ENCODE peak calls at places on chromosomes 5 and 9, in seven cellular contexts. P is NB4, R is A549, O is AG09309, C is fibroblast of the aortic adventitia, A is pancreas, Q is left ventricle myocardium inferior. E is an unnamed sample.
A peak's percentile ranks its signal among the peaks of the same experiment; 100 is the strongest.

GRCh38 chr9:4904322-4905134 is 80.5 kb upstream of the JAK2 start:
- DNase-seq in Q (no peak), C (peak; percentile 84), P (peak; percentile 31), A (no peak), R (peak; percentile 61), O (peak; percentile 89), E (peak; percentile 80)

GRCh38 chr5:119207105-119207504 is 136.2 kb downstream of the DMXL1 start:
- DNase-seq in O (no peak), A (no peak), C (no peak), R (no peak), P (no peak), Q (no peak), E (no peak)

GRCh38 chr9:90641090-90641489 is 1.5 kb downstream of the DIRAS2 start:
- DNase-seq in O (no peak), R (no peak), A (no peak), Q (no peak), P (no peak), C (no peak), E (no peak)

GRCh38 chr5:177997846-177998245 is 1.8 kb upstream of the PROP1 start:
- DNase-seq in P (no peak), R (no peak), O (no peak), A (no peak), Q (no peak), C (no peak), E (no peak)

GRCh38 chr9:133106511-133107244 is 14.4 kb downstream of the RALGDS start:
- DNase-seq in O (no peak), Q (peak; percentile 12), A (no peak), R (no peak), C (no peak), P (no peak), E (no peak)

GRCh38 chr9:91777437-91777836 is 172.6 kb downstream of the ROR2 start:
- DNase-seq in O (peak; percentile 61), A (no peak), C (peak; percentile 87), P (no peak), R (no peak), Q (no peak), E (peak; percentile 37)

GRCh38 chr9:135461936-135462335 is 17.6 kb upstream of the PPP1R26 start:
- DNase-seq in C (no peak), Q (no peak), R (no peak), P (no peak), O (no peak), A (no peak), E (no peak)

GRCh38 chr5:64165160-64165499 is 513 bp upstream of the RNF180 start:
- DNase-seq in A (peak; percentile 7), R (no peak), Q (no peak), O (no peak), P (no peak), C (no peak), E (no peak)

GRCh38 chr5:30401479-30402058 is 791.9 kb upstream of the CDH6 start:
- DNase-seq in P (peak; percentile 52), A (peak; percentile 17), C (peak; percentile 57), R (peak; percentile 38), O (no peak), Q (no peak), E (no peak)

GRCh38 chr9:128027166-128027539 is 40.0 kb downstream of the NAIF1 start:
- DNase-seq in Q (no peak), A (no peak), R (no peak), C (peak; percentile 20), P (peak; percentile 52), O (no peak), E (no peak)

GRCh38 chr5:120442694-120443093 is 21.4 kb upstream of the PRR16 start:
- DNase-seq in Q (no peak), P (no peak), C (no peak), A (no peak), O (no peak), R (no peak), E (no peak)

GRCh38 chr5:123916331-123917121 is 404.5 kb downstream of the CSNK1G3 start:
- DNase-seq in Q (no peak), O (peak; percentile 83), P (no peak), R (no peak), A (no peak), C (peak; percentile 30), E (peak; percentile 95)

GRCh38 chr5:82277613-82277986 is 554 bp downstream of the RPS23 start:
- DNase-seq in P (no peak), O (no peak), A (no peak), Q (no peak), C (peak; percentile 16), R (no peak), E (no peak)

GRCh38 chr5:96809898-96810297 is 2.2 kb upstream of the ERAP1 start:
- DNase-seq in R (no peak), Q (no peak), C (no peak), A (no peak), O (no peak), P (no peak), E (no peak)

GRCh38 chr9:133207021-133207531 is 2.0 kb downstream of the OBP2B start:
- DNase-seq in P (no peak), Q (no peak), A (no peak), O (no peak), C (no peak), R (no peak), E (no peak)

GRCh38 chr5:159891371-159891770 is 24.9 kb upstream of the ADRA1B start:
- DNase-seq in R (no peak), P (no peak), C (no peak), Q (no peak), A (no peak), O (no peak), E (no peak)

GRCh38 chr9:120894404-120895226 is 17.6 kb upstream of the PHF19 start:
- DNase-seq in A (peak; percentile 32), O (no peak), P (no peak), R (no peak), C (peak; percentile 39), Q (peak; percentile 61), E (no peak)

GRCh38 chr5:132742626-132743025 is 4.6 kb upstream of the CCNI2 start:
- DNase-seq in P (no peak), O (no peak), Q (no peak), R (no peak), C (no peak), A (no peak), E (no peak)

GRCh38 chr9:38689678-38690077 is 30.3 kb downstream of the FAM240B start:
- DNase-seq in O (no peak), C (peak; percentile 28), A (no peak), R (peak; percentile 75), Q (no peak), P (no peak), E (no peak)

GRCh38 chr9:133147412-133148271 is 16.1 kb downstream of the GBGT1 start:
- DNase-seq in C (peak; percentile 47), R (peak; percentile 74), O (no peak), Q (peak; percentile 78), P (peak; percentile 68), A (peak; percentile 86), E (no peak)

DNA sequence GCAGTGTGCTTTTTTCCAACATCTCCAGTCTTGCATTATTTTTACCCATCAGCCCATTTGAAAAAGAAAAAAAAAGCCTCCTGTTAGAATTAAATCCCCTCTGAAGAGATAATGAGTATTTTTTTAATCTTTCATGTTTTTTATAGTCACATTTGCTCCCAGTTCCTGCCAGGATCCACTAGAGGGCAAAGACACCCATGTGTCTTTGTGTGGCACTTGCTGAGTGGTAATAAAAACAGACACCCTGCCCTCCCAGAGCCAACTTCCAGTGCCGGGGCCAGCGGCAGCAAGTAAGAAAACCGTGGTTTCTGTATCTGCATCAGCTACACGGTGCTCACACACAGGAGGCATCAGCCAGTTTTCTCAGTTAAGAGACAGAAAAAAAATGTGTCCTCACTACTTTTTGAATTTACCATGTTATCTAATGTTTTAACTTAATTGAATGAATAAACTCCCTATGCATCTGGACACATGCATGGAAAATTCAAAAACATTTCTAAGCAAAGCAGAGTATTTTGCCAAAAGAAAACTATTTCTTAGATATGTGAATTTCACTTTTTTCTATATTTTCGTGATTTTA is 70.2 kb upstream of the PLEKHG4B start:
- DNase-seq in R (peak; percentile 49), O (no peak), A (no peak), Q (no peak), P (peak; percentile 47), C (peak; percentile 7), E (no peak)
- TF ChIP-seq CTCF in R (peak; percentile 38), O (peak; percentile 60), A (no peak), Q (peak; percentile 53), P (peak; percentile 28), C (peak; percentile 36), E (no peak)

DNA sequence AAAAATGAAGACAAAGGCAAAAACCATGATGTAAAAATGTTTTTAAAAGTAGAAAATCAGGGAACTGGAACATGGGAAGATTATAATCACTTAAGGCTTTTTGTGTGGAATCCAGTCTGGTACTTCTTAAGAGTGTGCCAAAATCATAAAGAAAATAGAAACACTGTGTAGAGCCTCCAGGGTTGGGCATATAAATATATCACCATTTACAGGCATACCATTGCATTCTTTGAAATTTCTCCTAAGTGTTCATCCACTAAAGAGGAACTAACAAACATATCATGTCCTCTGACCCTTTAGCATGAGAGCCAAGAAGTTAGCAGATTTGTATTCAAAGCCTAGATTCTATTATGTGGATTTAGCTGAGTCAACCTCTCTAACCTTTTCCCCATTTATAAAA is 93.3 kb downstream of the SLF1 start:
- DNase-seq in P (no peak), R (no peak), C (no peak), O (no peak), A (no peak), Q (no peak), E (no peak)
- H3K4me3 ChIP-seq in P (no peak overlapping the region), R (no peak overlapping the region), C (no peak overlapping the region), O (no peak overlapping the region), A (no peak overlapping the region), Q (no peak overlapping the region), E (no peak overlapping the region)

DNA sequence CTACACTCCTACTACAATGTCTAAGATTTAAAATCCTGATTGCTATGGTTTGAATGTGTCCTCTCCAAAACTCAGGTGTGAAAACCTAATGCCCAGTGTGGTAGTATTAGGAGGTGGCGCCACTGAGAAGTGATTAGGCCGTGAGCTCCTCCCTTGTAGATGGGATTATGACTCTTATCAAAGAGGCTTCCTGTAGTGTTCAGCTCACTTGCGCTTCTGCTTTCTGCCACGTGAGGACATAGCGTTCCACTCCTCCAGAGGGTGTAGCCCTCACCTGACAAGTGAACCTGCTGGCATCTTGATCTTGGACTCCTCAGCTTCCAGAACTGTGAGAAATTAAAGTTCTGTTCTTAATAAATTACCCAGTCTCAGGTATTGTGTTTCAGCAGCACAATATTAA is 33.0 kb upstream of the WHRN start:
- DNase-seq in O (no peak), R (peak; percentile 70), P (peak; percentile 55), A (no peak), C (no peak), Q (no peak), E (no peak)
- TF ChIP-seq CTCF in O (no peak), R (peak; percentile 27), P (peak; percentile 18), A (no peak), C (no peak), Q (no peak), E (no peak)

DNA sequence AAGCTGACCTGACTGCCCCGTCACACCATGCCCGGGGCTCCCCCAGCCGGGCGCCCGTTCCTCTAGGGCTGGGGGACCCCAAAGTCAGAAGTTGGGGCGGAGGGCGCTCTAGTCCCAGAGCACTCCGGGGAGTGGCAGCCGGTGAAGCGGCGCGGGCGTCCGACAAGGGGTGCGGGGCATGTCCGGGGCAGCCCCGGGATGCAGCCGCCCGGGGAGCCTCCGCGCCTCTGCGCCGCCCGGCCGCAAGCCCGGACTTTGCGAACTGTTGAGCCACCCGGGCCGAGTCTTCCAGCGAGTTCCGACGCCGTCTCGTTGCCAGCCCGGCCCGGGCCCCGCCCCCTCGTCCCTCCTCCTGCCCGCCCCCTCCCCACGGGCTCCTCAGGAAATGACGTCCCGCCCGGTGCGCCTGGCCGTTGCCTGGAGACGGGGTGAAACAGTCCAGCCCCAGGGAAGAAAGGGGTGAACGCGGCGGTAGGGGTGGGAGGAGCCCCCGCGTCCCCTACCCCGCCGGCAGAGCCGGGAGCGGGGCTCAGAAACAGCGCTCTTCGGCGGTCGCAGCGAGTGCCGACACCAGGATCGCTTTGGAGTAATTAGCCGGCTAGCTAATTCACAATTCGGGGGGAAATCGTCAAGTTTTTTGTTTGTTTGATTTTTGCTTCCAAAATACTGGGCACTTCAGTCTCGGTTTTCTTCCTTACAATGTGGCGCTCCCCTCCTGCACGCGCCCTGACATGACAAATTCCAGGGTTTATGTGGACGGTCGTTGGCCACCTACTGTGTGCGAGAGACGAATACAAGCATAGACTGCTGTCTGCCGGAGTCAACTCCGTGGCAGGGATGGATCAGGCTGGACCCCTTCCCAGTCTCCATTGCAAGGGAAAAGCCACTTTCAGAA is at the start of gene WHRN:
- DNase-seq in Q (peak; percentile 90), A (peak; percentile 94), R (peak; percentile 84), C (peak; percentile 73), O (peak; percentile 27), P (peak; percentile 85), E (no peak)
- H3K4me3 ChIP-seq in Q (peak within 1 kb of the TSS; percentile 70), A (peak within 1 kb of the TSS; percentile 86), R (peak within 1 kb of the TSS; percentile 77), C (peak within 1 kb of the TSS; percentile 73), O (peak within 1 kb of the TSS; percentile 93), P (peak within 1 kb of the TSS; percentile 45), E (peak within 1 kb of the TSS; percentile 70)

E was measured in AG04449.